ENCODE peak calls at places on chromosomes 3 and 15, in nine cellular contexts. One of them, this sample, is unnamed.

GRCh38 chr3:123791417-123791816 is 92.7 kb downstream of the MYLK start:
- DNase-seq in WTC11: no peak
- DNase-seq in left ventricle myocardium inferior: no peak
- DNase-seq in CD4-positive, alpha-beta T cell: no peak
- DNase-seq in heart right ventricle: no peak
- DNase-seq in tibial artery: no peak
- DNase-seq in lower lobe of right lung: no peak
- DNase-seq in mammary epithelial cell: no peak
- DNase-seq in fibroblast of lung: peak
- DNase-seq in this sample: peak

GRCh38 chr3:14235896-14236295 is 57.3 kb downstream of the LSM3 start:
- DNase-seq in left ventricle myocardium inferior: peak
- DNase-seq in fibroblast of lung: no peak
- DNase-seq in CD4-positive, alpha-beta T cell: no peak
- DNase-seq in tibial artery: no peak
- DNase-seq in lower lobe of right lung: peak
- DNase-seq in heart right ventricle: peak
- DNase-seq in WTC11: no peak
- DNase-seq in mammary epithelial cell: no peak
- DNase-seq in this sample: no peak

GRCh38 chr15:96349933-96350292 is 19.4 kb downstream of the NR2F2 start:
- DNase-seq in tibial artery: peak
- DNase-seq in lower lobe of right lung: no peak
- DNase-seq in CD4-positive, alpha-beta T cell: no peak
- DNase-seq in WTC11: no peak
- DNase-seq in heart right ventricle: no peak
- DNase-seq in mammary epithelial cell: no peak
- DNase-seq in left ventricle myocardium inferior: no peak
- DNase-seq in fibroblast of lung: peak
- DNase-seq in this sample: no peak

GRCh38 chr15:29832709-29833108 is 10.4 kb upstream of the TJP1 start:
- DNase-seq in CD4-positive, alpha-beta T cell: no peak
- DNase-seq in WTC11: no peak
- DNase-seq in lower lobe of right lung: no peak
- DNase-seq in left ventricle myocardium inferior: no peak
- DNase-seq in tibial artery: no peak
- DNase-seq in fibroblast of lung: no peak
- DNase-seq in heart right ventricle: no peak
- DNase-seq in mammary epithelial cell: no peak
- DNase-seq in this sample: no peak

GRCh38 chr15:99987119-99987506 is 253.9 kb upstream of the LYSMD4 start:
- DNase-seq in mammary epithelial cell: no peak
- DNase-seq in tibial artery: no peak
- DNase-seq in heart right ventricle: no peak
- DNase-seq in fibroblast of lung: no peak
- DNase-seq in left ventricle myocardium inferior: no peak
- DNase-seq in WTC11: no peak
- DNase-seq in lower lobe of right lung: no peak
- DNase-seq in CD4-positive, alpha-beta T cell: no peak
- DNase-seq in this sample: no peak

GRCh38 chr3:142586803-142587406 is 8.4 kb upstream of the ATR start:
- DNase-seq in fibroblast of lung: peak
- DNase-seq in mammary epithelial cell: peak
- DNase-seq in heart right ventricle: no peak
- DNase-seq in lower lobe of right lung: no peak
- DNase-seq in left ventricle myocardium inferior: no peak
- DNase-seq in WTC11: no peak
- DNase-seq in tibial artery: no peak
- DNase-seq in CD4-positive, alpha-beta T cell: no peak
- DNase-seq in this sample: peak

GRCh38 chr3:43612439-43612838 is 9.4 kb downstream of the ANO10 start:
- DNase-seq in left ventricle myocardium inferior: no peak
- DNase-seq in CD4-positive, alpha-beta T cell: no peak
- DNase-seq in lower lobe of right lung: no peak
- DNase-seq in heart right ventricle: no peak
- DNase-seq in mammary epithelial cell: no peak
- DNase-seq in tibial artery: no peak
- DNase-seq in WTC11: no peak
- DNase-seq in fibroblast of lung: no peak
- DNase-seq in this sample: no peak

GRCh38 chr3:27458929-27459328 is 25.3 kb downstream of the SLC4A7 start:
- DNase-seq in tibial artery: no peak
- DNase-seq in mammary epithelial cell: no peak
- DNase-seq in lower lobe of right lung: no peak
- DNase-seq in left ventricle myocardium inferior: no peak
- DNase-seq in WTC11: no peak
- DNase-seq in fibroblast of lung: no peak
- DNase-seq in CD4-positive, alpha-beta T cell: no peak
- DNase-seq in heart right ventricle: no peak
- DNase-seq in this sample: no peak

GRCh38 chr15:31574761-31575160 is 248.1 kb downstream of the KLF13 start:
- DNase-seq in CD4-positive, alpha-beta T cell: no peak
- DNase-seq in WTC11: no peak
- DNase-seq in fibroblast of lung: no peak
- DNase-seq in heart right ventricle: no peak
- DNase-seq in tibial artery: no peak
- DNase-seq in left ventricle myocardium inferior: no peak
- DNase-seq in mammary epithelial cell: no peak
- DNase-seq in lower lobe of right lung: no peak
- DNase-seq in this sample: no peak

GRCh38 chr3:56753206-56753605 is 48.5 kb downstream of the ARHGEF3 start:
- DNase-seq in tibial artery: no peak
- DNase-seq in WTC11: no peak
- DNase-seq in fibroblast of lung: peak
- DNase-seq in lower lobe of right lung: no peak
- DNase-seq in left ventricle myocardium inferior: no peak
- DNase-seq in CD4-positive, alpha-beta T cell: no peak
- DNase-seq in mammary epithelial cell: peak
- DNase-seq in heart right ventricle: no peak
- DNase-seq in this sample: peak

GRCh38 chr3:115513411-115513800 is 109.9 kb upstream of the GAP43 start:
- DNase-seq in CD4-positive, alpha-beta T cell: no peak
- DNase-seq in lower lobe of right lung: no peak
- DNase-seq in left ventricle myocardium inferior: no peak
- DNase-seq in tibial artery: no peak
- DNase-seq in heart right ventricle: no peak
- DNase-seq in fibroblast of lung: no peak
- DNase-seq in WTC11: no peak
- DNase-seq in mammary epithelial cell: peak
- DNase-seq in this sample: no peak

GRCh38 chr3:127277591-127277990 is 10.3 kb downstream of the PRR20G start:
- DNase-seq in fibroblast of lung: no peak
- DNase-seq in tibial artery: no peak
- DNase-seq in left ventricle myocardium inferior: no peak
- DNase-seq in WTC11: no peak
- DNase-seq in mammary epithelial cell: peak
- DNase-seq in heart right ventricle: no peak
- DNase-seq in CD4-positive, alpha-beta T cell: no peak
- DNase-seq in lower lobe of right lung: no peak
- DNase-seq in this sample: no peak

GRCh38 chr3:38136272-38136806 is 588 bp downstream of the ACAA1 start:
- DNase-seq in WTC11: no peak
- DNase-seq in left ventricle myocardium inferior: no peak
- DNase-seq in heart right ventricle: peak
- DNase-seq in CD4-positive, alpha-beta T cell: no peak
- DNase-seq in tibial artery: no peak
- DNase-seq in mammary epithelial cell: peak
- DNase-seq in lower lobe of right lung: peak
- DNase-seq in fibroblast of lung: peak
- DNase-seq in this sample: no peak

GRCh38 chr3:43503067-43503728 is 118.6 kb downstream of the ANO10 start:
- DNase-seq in tibial artery: no peak
- DNase-seq in fibroblast of lung: peak
- DNase-seq in lower lobe of right lung: no peak
- DNase-seq in mammary epithelial cell: no peak
- DNase-seq in WTC11: no peak
- DNase-seq in heart right ventricle: no peak
- DNase-seq in left ventricle myocardium inferior: no peak
- DNase-seq in CD4-positive, alpha-beta T cell: no peak
- DNase-seq in this sample: peak

GRCh38 chr3:45272411-45272810 is 46.3 kb upstream of the TMEM158 start:
- DNase-seq in mammary epithelial cell: no peak
- DNase-seq in heart right ventricle: no peak
- DNase-seq in WTC11: no peak
- DNase-seq in lower lobe of right lung: no peak
- DNase-seq in CD4-positive, alpha-beta T cell: no peak
- DNase-seq in left ventricle myocardium inferior: no peak
- DNase-seq in tibial artery: no peak
- DNase-seq in fibroblast of lung: no peak
- DNase-seq in this sample: no peak

GRCh38 chr3:68007621-68008226 is 353.3 kb upstream of the SUCLG2 start:
- DNase-seq in heart right ventricle: no peak
- DNase-seq in CD4-positive, alpha-beta T cell: peak
- DNase-seq in fibroblast of lung: no peak
- DNase-seq in tibial artery: no peak
- DNase-seq in mammary epithelial cell: no peak
- DNase-seq in WTC11: peak
- DNase-seq in left ventricle myocardium inferior: no peak
- DNase-seq in lower lobe of right lung: no peak
- DNase-seq in this sample: no peak

GRCh38 chr15:66698318-66698961 is 3.6 kb upstream of the SMAD6 start:
- DNase-seq in fibroblast of lung: peak
- DNase-seq in WTC11: peak
- DNase-seq in tibial artery: peak
- DNase-seq in heart right ventricle: peak
- DNase-seq in mammary epithelial cell: peak
- DNase-seq in CD4-positive, alpha-beta T cell: no peak
- DNase-seq in lower lobe of right lung: peak
- DNase-seq in left ventricle myocardium inferior: peak
- DNase-seq in this sample: peak

GRCh38 chr3:41126475-41126874 is 72.8 kb upstream of the CTNNB1 start:
- DNase-seq in WTC11: no peak
- DNase-seq in mammary epithelial cell: no peak
- DNase-seq in fibroblast of lung: no peak
- DNase-seq in tibial artery: no peak
- DNase-seq in heart right ventricle: no peak
- DNase-seq in lower lobe of right lung: no peak
- DNase-seq in left ventricle myocardium inferior: no peak
- DNase-seq in CD4-positive, alpha-beta T cell: no peak
- DNase-seq in this sample: no peak

GRCh38 chr3:50268703-50269451 is at the start of gene SEMA3B:
- DNase-seq in heart right ventricle: peak
- DNase-seq in left ventricle myocardium inferior: peak
- DNase-seq in mammary epithelial cell: peak
- DNase-seq in lower lobe of right lung: peak
- DNase-seq in fibroblast of lung: peak
- DNase-seq in CD4-positive, alpha-beta T cell: no peak
- DNase-seq in tibial artery: peak
- DNase-seq in WTC11: no peak
- DNase-seq in this sample: peak

GRCh38 chr3:62718515-62719320 is 156.5 kb downstream of the CADPS start:
- DNase-seq in left ventricle myocardium inferior: no peak
- DNase-seq in CD4-positive, alpha-beta T cell: no peak
- DNase-seq in lower lobe of right lung: no peak
- DNase-seq in WTC11: no peak
- DNase-seq in heart right ventricle: no peak
- DNase-seq in mammary epithelial cell: peak
- DNase-seq in fibroblast of lung: peak
- DNase-seq in tibial artery: no peak
- DNase-seq in this sample: no peak

DNA sequence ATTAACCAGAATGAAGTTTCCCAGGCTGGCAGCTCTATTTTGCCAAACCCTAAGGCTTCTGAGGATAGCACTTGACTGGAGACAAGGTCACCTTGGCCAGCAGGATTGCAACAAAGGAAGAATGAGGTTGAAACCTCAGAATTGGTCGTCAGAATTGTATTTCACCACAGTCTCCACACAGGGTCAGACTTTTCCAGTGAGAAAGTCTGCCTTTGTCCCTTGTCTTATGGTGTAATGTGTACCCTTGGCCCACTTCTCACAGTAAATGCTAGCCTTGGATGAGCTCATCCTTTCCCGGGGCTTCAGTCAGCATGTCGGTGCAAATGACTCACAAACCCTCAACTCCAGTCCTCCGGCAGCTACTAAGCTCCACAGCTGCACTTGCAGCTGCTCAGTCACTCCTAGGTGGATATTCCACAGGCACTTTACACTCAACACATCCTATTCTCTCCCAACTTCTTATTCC is 19.7 kb downstream of the SSR3 start:
- DNase-seq in tibial artery: peak
- DNase-seq in lower lobe of right lung: peak
- DNase-seq in WTC11: no peak
- DNase-seq in CD4-positive, alpha-beta T cell: no peak
- DNase-seq in heart right ventricle: peak
- DNase-seq in mammary epithelial cell: peak
- DNase-seq in fibroblast of lung: peak
- DNase-seq in left ventricle myocardium inferior: peak
- DNase-seq in this sample: peak
- TF ChIP-seq CTCF in tibial artery: peak
- TF ChIP-seq CTCF in lower lobe of right lung: no peak
- TF ChIP-seq CTCF in WTC11: no peak
- TF ChIP-seq CTCF in CD4-positive, alpha-beta T cell: no peak
- TF ChIP-seq CTCF in heart right ventricle: peak
- TF ChIP-seq CTCF in mammary epithelial cell: peak
- TF ChIP-seq CTCF in fibroblast of lung: peak
- TF ChIP-seq CTCF in left ventricle myocardium inferior: peak
- TF ChIP-seq CTCF in this sample: peak

GRCh38 chr3:104392327-104392726 is 974.4 kb upstream of the ALCAM start:
- DNase-seq in lower lobe of right lung: no peak
- DNase-seq in tibial artery: no peak
- DNase-seq in heart right ventricle: no peak
- DNase-seq in fibroblast of lung: no peak
- DNase-seq in mammary epithelial cell: no peak
- DNase-seq in left ventricle myocardium inferior: no peak
- DNase-seq in CD4-positive, alpha-beta T cell: no peak
- DNase-seq in WTC11: no peak
- DNase-seq in this sample: no peak
- TF ChIP-seq CTCF in lower lobe of right lung: no peak
- TF ChIP-seq CTCF in tibial artery: no peak
- TF ChIP-seq CTCF in heart right ventricle: no peak
- TF ChIP-seq CTCF in fibroblast of lung: no peak
- TF ChIP-seq CTCF in mammary epithelial cell: no peak
- TF ChIP-seq CTCF in left ventricle myocardium inferior: no peak
- TF ChIP-seq CTCF in CD4-positive, alpha-beta T cell: no peak
- TF ChIP-seq CTCF in WTC11: no peak
- TF ChIP-seq CTCF in this sample: peak

GRCh38 chr3:104564045-104564643 is 802.6 kb upstream of the ALCAM start:
- DNase-seq in tibial artery: peak
- DNase-seq in lower lobe of right lung: no peak
- DNase-seq in CD4-positive, alpha-beta T cell: peak
- DNase-seq in WTC11: peak
- DNase-seq in left ventricle myocardium inferior: no peak
- DNase-seq in heart right ventricle: no peak
- DNase-seq in mammary epithelial cell: peak
- DNase-seq in fibroblast of lung: peak
- DNase-seq in this sample: peak
- TF ChIP-seq CTCF in tibial artery: peak
- TF ChIP-seq CTCF in lower lobe of right lung: peak
- TF ChIP-seq CTCF in CD4-positive, alpha-beta T cell: peak
- TF ChIP-seq CTCF in WTC11: peak
- TF ChIP-seq CTCF in left ventricle myocardium inferior: peak
- TF ChIP-seq CTCF in heart right ventricle: peak
- TF ChIP-seq CTCF in mammary epithelial cell: peak
- TF ChIP-seq CTCF in fibroblast of lung: peak
- TF ChIP-seq CTCF in this sample: peak

GRCh38 chr3:21220944-21221343 is 530.1 kb downstream of the ZNF385D start:
- DNase-seq in CD4-positive, alpha-beta T cell: no peak
- DNase-seq in lower lobe of right lung: no peak
- DNase-seq in mammary epithelial cell: no peak
- DNase-seq in WTC11: no peak
- DNase-seq in fibroblast of lung: no peak
- DNase-seq in heart right ventricle: no peak
- DNase-seq in left ventricle myocardium inferior: no peak
- DNase-seq in tibial artery: no peak
- DNase-seq in this sample: no peak

GRCh38 chr3:21216598-21216997 is 534.4 kb downstream of the ZNF385D start:
- DNase-seq in lower lobe of right lung: no peak
- DNase-seq in fibroblast of lung: no peak
- DNase-seq in WTC11: no peak
- DNase-seq in tibial artery: no peak
- DNase-seq in heart right ventricle: no peak
- DNase-seq in mammary epithelial cell: peak
- DNase-seq in CD4-positive, alpha-beta T cell: no peak
- DNase-seq in left ventricle myocardium inferior: no peak
- DNase-seq in this sample: peak
- TF ChIP-seq CTCF in lower lobe of right lung: peak
- TF ChIP-seq CTCF in fibroblast of lung: peak
- TF ChIP-seq CTCF in WTC11: peak
- TF ChIP-seq CTCF in tibial artery: no peak
- TF ChIP-seq CTCF in heart right ventricle: no peak
- TF ChIP-seq CTCF in mammary epithelial cell: peak
- TF ChIP-seq CTCF in CD4-positive, alpha-beta T cell: no peak
- TF ChIP-seq CTCF in left ventricle myocardium inferior: peak
- TF ChIP-seq CTCF in this sample: peak